ENCODE peak calls at places on chromosome 4, in six cellular contexts. One of them, this sample, is unnamed.

GRCh38 chr4:137065306-137065705 is 467.0 kb downstream of the PCDH18 start:
- DNase-seq in mucosa of descending colon: no peak
- DNase-seq in HEK293T: no peak
- DNase-seq in Calu3: no peak
- DNase-seq in Panc1: no peak
- DNase-seq in M059J: peak
- DNase-seq in this sample: no peak

GRCh38 chr4:185421366-185422124 is 4.2 kb downstream of the UFSP2 start:
- DNase-seq in mucosa of descending colon: no peak
- DNase-seq in HEK293T: no peak
- DNase-seq in Calu3: no peak
- DNase-seq in Panc1: no peak
- DNase-seq in M059J: peak
- DNase-seq in this sample: no peak

GRCh38 chr4:174591243-174592021 is 69.1 kb upstream of the HPGD start:
- DNase-seq in mucosa of descending colon: no peak
- DNase-seq in HEK293T: no peak
- DNase-seq in Calu3: no peak
- DNase-seq in Panc1: no peak
- DNase-seq in M059J: no peak
- DNase-seq in this sample: no peak

GRCh38 chr4:26687728-26688127 is 103.8 kb downstream of the TBC1D19 start:
- DNase-seq in mucosa of descending colon: no peak
- DNase-seq in HEK293T: no peak
- DNase-seq in Calu3: no peak
- DNase-seq in Panc1: no peak
- DNase-seq in M059J: peak
- DNase-seq in this sample: no peak

GRCh38 chr4:47386592-47387235 is 76.8 kb downstream of the COMMD8 start:
- DNase-seq in mucosa of descending colon: no peak
- DNase-seq in HEK293T: no peak
- DNase-seq in Calu3: no peak
- DNase-seq in Panc1: no peak
- DNase-seq in M059J: no peak
- DNase-seq in this sample: no peak

GRCh38 chr4:121711263-121712000 is 14.7 kb upstream of the ANXA5 start:
- DNase-seq in mucosa of descending colon: peak
- DNase-seq in HEK293T: peak
- DNase-seq in Calu3: peak
- DNase-seq in Panc1: no peak
- DNase-seq in M059J: peak
- DNase-seq in this sample: peak

GRCh38 chr4:4697584-4697983 is 155.7 kb upstream of the STX18 start:
- DNase-seq in mucosa of descending colon: no peak
- DNase-seq in HEK293T: no peak
- DNase-seq in Calu3: no peak
- DNase-seq in Panc1: no peak
- DNase-seq in M059J: no peak
- DNase-seq in this sample: no peak

GRCh38 chr4:54433686-54434085 is 204.6 kb downstream of the PDGFRA start:
- DNase-seq in mucosa of descending colon: no peak
- DNase-seq in HEK293T: peak
- DNase-seq in Calu3: no peak
- DNase-seq in Panc1: no peak
- DNase-seq in M059J: no peak
- DNase-seq in this sample: no peak

GRCh38 chr4:140856692-140857091 is 100.5 kb upstream of the TBC1D9 start:
- DNase-seq in mucosa of descending colon: no peak
- DNase-seq in HEK293T: no peak
- DNase-seq in Calu3: peak
- DNase-seq in Panc1: no peak
- DNase-seq in M059J: peak
- DNase-seq in this sample: peak

GRCh38 chr4:26050212-26050643 is 136.2 kb downstream of the SMIM20 start:
- DNase-seq in mucosa of descending colon: peak
- DNase-seq in HEK293T: no peak
- DNase-seq in Calu3: no peak
- DNase-seq in Panc1: no peak
- DNase-seq in M059J: no peak
- DNase-seq in this sample: no peak

GRCh38 chr4:48801739-48802138 is 21.7 kb upstream of the FRYL start:
- DNase-seq in mucosa of descending colon: no peak
- DNase-seq in HEK293T: no peak
- DNase-seq in Calu3: no peak
- DNase-seq in Panc1: no peak
- DNase-seq in M059J: peak
- DNase-seq in this sample: no peak

GRCh38 chr4:141807501-141807900 is 171.1 kb downstream of the IL15 start:
- DNase-seq in mucosa of descending colon: no peak
- DNase-seq in HEK293T: no peak
- DNase-seq in Calu3: no peak
- DNase-seq in Panc1: no peak
- DNase-seq in M059J: peak
- DNase-seq in this sample: no peak

GRCh38 chr4:177008071-177008835 is 215.5 kb upstream of the VEGFC start:
- DNase-seq in mucosa of descending colon: no peak
- DNase-seq in HEK293T: no peak
- DNase-seq in Calu3: no peak
- DNase-seq in Panc1: no peak
- DNase-seq in M059J: peak
- DNase-seq in this sample: no peak

GRCh38 chr4:169745291-169745690 is 12.5 kb downstream of the HPF1 start:
- DNase-seq in mucosa of descending colon: no peak
- DNase-seq in HEK293T: no peak
- DNase-seq in Calu3: no peak
- DNase-seq in Panc1: no peak
- DNase-seq in M059J: peak
- DNase-seq in this sample: no peak

This sample was measured in stomach.